ENCODE peak calls at places on chromosomes 5 and 9, in ten cellular contexts. One of them, this sample, is unnamed.

GRCh38 chr5:171313481-171314206 is 4.6 kb downstream of the TLX3 start:
- DNase-seq in epithelial cell of prostate: no peak
- DNase-seq in NCI-H226: no peak
- DNase-seq in stimulated activated CD4-positive, alpha-beta T cell treated with anti-CD3 and anti-CD28 coated beads, Interleukin-4, amount 100 ng/mL, for 4 hours: no peak
- DNase-seq in activated naive CD8-positive, alpha-beta T cell treated with anti-CD3 and anti-CD28 coated beads, Interleukin-2, amount 50 U/mL, for 24 hours: no peak
- DNase-seq in stimulated activated CD8-positive, alpha-beta memory T cell treated with anti-CD3 and anti-CD28 coated beads, Interleukin-12 subunit alpha, Interleukin-12 subunit beta, amount 100 ng/mL, for 4 hours: no peak
- DNase-seq in central memory CD4-positive, alpha-beta T cell: no peak
- DNase-seq in Karpas-422: no peak
- DNase-seq in GM10248: no peak
- DNase-seq in GM04503: no peak
- DNase-seq in this sample: no peak

GRCh38 chr9:137237759-137238726 is 3.0 kb upstream of the TUBB4B start:
- DNase-seq in NCI-H226: no peak
- DNase-seq in central memory CD4-positive, alpha-beta T cell: no peak
- DNase-seq in activated naive CD8-positive, alpha-beta T cell treated with anti-CD3 and anti-CD28 coated beads, Interleukin-2, amount 50 U/mL, for 24 hours: no peak
- DNase-seq in stimulated activated CD4-positive, alpha-beta T cell treated with anti-CD3 and anti-CD28 coated beads, Interleukin-4, amount 100 ng/mL, for 4 hours: no peak
- DNase-seq in stimulated activated CD8-positive, alpha-beta memory T cell treated with anti-CD3 and anti-CD28 coated beads, Interleukin-12 subunit alpha, Interleukin-12 subunit beta, amount 100 ng/mL, for 4 hours: no peak
- DNase-seq in GM04503: no peak
- DNase-seq in GM10248: no peak
- DNase-seq in epithelial cell of prostate: no peak
- DNase-seq in Karpas-422: no peak
- DNase-seq in this sample: no peak

GRCh38 chr5:150514708-150515211 is 6.8 kb downstream of the NDST1 start:
- DNase-seq in Karpas-422: no peak
- DNase-seq in GM10248: no peak
- DNase-seq in stimulated activated CD4-positive, alpha-beta T cell treated with anti-CD3 and anti-CD28 coated beads, Interleukin-4, amount 100 ng/mL, for 4 hours: no peak
- DNase-seq in stimulated activated CD8-positive, alpha-beta memory T cell treated with anti-CD3 and anti-CD28 coated beads, Interleukin-12 subunit alpha, Interleukin-12 subunit beta, amount 100 ng/mL, for 4 hours: no peak
- DNase-seq in central memory CD4-positive, alpha-beta T cell: no peak
- DNase-seq in NCI-H226: peak
- DNase-seq in GM04503: no peak
- DNase-seq in epithelial cell of prostate: no peak
- DNase-seq in activated naive CD8-positive, alpha-beta T cell treated with anti-CD3 and anti-CD28 coated beads, Interleukin-2, amount 50 U/mL, for 24 hours: no peak
- DNase-seq in this sample: no peak

GRCh38 chr5:132322266-132322665 is 28.1 kb downstream of the SLC22A4 start:
- DNase-seq in NCI-H226: no peak
- DNase-seq in GM10248: no peak
- DNase-seq in stimulated activated CD4-positive, alpha-beta T cell treated with anti-CD3 and anti-CD28 coated beads, Interleukin-4, amount 100 ng/mL, for 4 hours: no peak
- DNase-seq in stimulated activated CD8-positive, alpha-beta memory T cell treated with anti-CD3 and anti-CD28 coated beads, Interleukin-12 subunit alpha, Interleukin-12 subunit beta, amount 100 ng/mL, for 4 hours: no peak
- DNase-seq in epithelial cell of prostate: no peak
- DNase-seq in Karpas-422: no peak
- DNase-seq in GM04503: no peak
- DNase-seq in central memory CD4-positive, alpha-beta T cell: no peak
- DNase-seq in activated naive CD8-positive, alpha-beta T cell treated with anti-CD3 and anti-CD28 coated beads, Interleukin-2, amount 50 U/mL, for 24 hours: no peak
- DNase-seq in this sample: peak

GRCh38 chr9:78958887-78959286 is 612.9 kb upstream of the TLE4 start:
- DNase-seq in epithelial cell of prostate: no peak
- DNase-seq in Karpas-422: peak
- DNase-seq in stimulated activated CD8-positive, alpha-beta memory T cell treated with anti-CD3 and anti-CD28 coated beads, Interleukin-12 subunit alpha, Interleukin-12 subunit beta, amount 100 ng/mL, for 4 hours: no peak
- DNase-seq in central memory CD4-positive, alpha-beta T cell: no peak
- DNase-seq in GM10248: no peak
- DNase-seq in NCI-H226: no peak
- DNase-seq in GM04503: no peak
- DNase-seq in activated naive CD8-positive, alpha-beta T cell treated with anti-CD3 and anti-CD28 coated beads, Interleukin-2, amount 50 U/mL, for 24 hours: no peak
- DNase-seq in stimulated activated CD4-positive, alpha-beta T cell treated with anti-CD3 and anti-CD28 coated beads, Interleukin-4, amount 100 ng/mL, for 4 hours: no peak
- DNase-seq in this sample: no peak

GRCh38 chr5:75049581-75050274 is 2.6 kb downstream of the GCNT4 start:
- DNase-seq in Karpas-422: peak
- DNase-seq in GM04503: no peak
- DNase-seq in epithelial cell of prostate: no peak
- DNase-seq in central memory CD4-positive, alpha-beta T cell: peak
- DNase-seq in NCI-H226: peak
- DNase-seq in stimulated activated CD8-positive, alpha-beta memory T cell treated with anti-CD3 and anti-CD28 coated beads, Interleukin-12 subunit alpha, Interleukin-12 subunit beta, amount 100 ng/mL, for 4 hours: no peak
- DNase-seq in stimulated activated CD4-positive, alpha-beta T cell treated with anti-CD3 and anti-CD28 coated beads, Interleukin-4, amount 100 ng/mL, for 4 hours: peak
- DNase-seq in activated naive CD8-positive, alpha-beta T cell treated with anti-CD3 and anti-CD28 coated beads, Interleukin-2, amount 50 U/mL, for 24 hours: peak
- DNase-seq in GM10248: peak
- DNase-seq in this sample: peak

GRCh38 chr5:151298063-151298462 is 5.5 kb downstream of the SLC36A3 start:
- DNase-seq in epithelial cell of prostate: no peak
- DNase-seq in stimulated activated CD4-positive, alpha-beta T cell treated with anti-CD3 and anti-CD28 coated beads, Interleukin-4, amount 100 ng/mL, for 4 hours: no peak
- DNase-seq in activated naive CD8-positive, alpha-beta T cell treated with anti-CD3 and anti-CD28 coated beads, Interleukin-2, amount 50 U/mL, for 24 hours: no peak
- DNase-seq in Karpas-422: peak
- DNase-seq in NCI-H226: no peak
- DNase-seq in central memory CD4-positive, alpha-beta T cell: no peak
- DNase-seq in GM04503: peak
- DNase-seq in GM10248: no peak
- DNase-seq in stimulated activated CD8-positive, alpha-beta memory T cell treated with anti-CD3 and anti-CD28 coated beads, Interleukin-12 subunit alpha, Interleukin-12 subunit beta, amount 100 ng/mL, for 4 hours: no peak
- DNase-seq in this sample: peak

GRCh38 chr5:127671218-127671617 is 22.3 kb downstream of the CTXN3 start:
- DNase-seq in Karpas-422: no peak
- DNase-seq in GM10248: no peak
- DNase-seq in epithelial cell of prostate: no peak
- DNase-seq in stimulated activated CD8-positive, alpha-beta memory T cell treated with anti-CD3 and anti-CD28 coated beads, Interleukin-12 subunit alpha, Interleukin-12 subunit beta, amount 100 ng/mL, for 4 hours: no peak
- DNase-seq in stimulated activated CD4-positive, alpha-beta T cell treated with anti-CD3 and anti-CD28 coated beads, Interleukin-4, amount 100 ng/mL, for 4 hours: no peak
- DNase-seq in NCI-H226: peak
- DNase-seq in central memory CD4-positive, alpha-beta T cell: no peak
- DNase-seq in activated naive CD8-positive, alpha-beta T cell treated with anti-CD3 and anti-CD28 coated beads, Interleukin-2, amount 50 U/mL, for 24 hours: no peak
- DNase-seq in GM04503: no peak
- DNase-seq in this sample: no peak

GRCh38 chr5:30050056-30050815 is 1143.2 kb upstream of the CDH6 start:
- DNase-seq in epithelial cell of prostate: no peak
- DNase-seq in GM04503: no peak
- DNase-seq in Karpas-422: no peak
- DNase-seq in stimulated activated CD8-positive, alpha-beta memory T cell treated with anti-CD3 and anti-CD28 coated beads, Interleukin-12 subunit alpha, Interleukin-12 subunit beta, amount 100 ng/mL, for 4 hours: no peak
- DNase-seq in central memory CD4-positive, alpha-beta T cell: no peak
- DNase-seq in GM10248: no peak
- DNase-seq in NCI-H226: no peak
- DNase-seq in stimulated activated CD4-positive, alpha-beta T cell treated with anti-CD3 and anti-CD28 coated beads, Interleukin-4, amount 100 ng/mL, for 4 hours: no peak
- DNase-seq in activated naive CD8-positive, alpha-beta T cell treated with anti-CD3 and anti-CD28 coated beads, Interleukin-2, amount 50 U/mL, for 24 hours: no peak
- DNase-seq in this sample: no peak

GRCh38 chr5:54514269-54514668 is 3.3 kb upstream of the SNX18 start:
- DNase-seq in Karpas-422: no peak
- DNase-seq in stimulated activated CD8-positive, alpha-beta memory T cell treated with anti-CD3 and anti-CD28 coated beads, Interleukin-12 subunit alpha, Interleukin-12 subunit beta, amount 100 ng/mL, for 4 hours: no peak
- DNase-seq in central memory CD4-positive, alpha-beta T cell: no peak
- DNase-seq in NCI-H226: no peak
- DNase-seq in GM04503: no peak
- DNase-seq in stimulated activated CD4-positive, alpha-beta T cell treated with anti-CD3 and anti-CD28 coated beads, Interleukin-4, amount 100 ng/mL, for 4 hours: no peak
- DNase-seq in GM10248: no peak
- DNase-seq in epithelial cell of prostate: no peak
- DNase-seq in activated naive CD8-positive, alpha-beta T cell treated with anti-CD3 and anti-CD28 coated beads, Interleukin-2, amount 50 U/mL, for 24 hours: no peak
- DNase-seq in this sample: no peak

GRCh38 chr5:174910245-174910737 is 185.9 kb downstream of the MSX2 start:
- DNase-seq in NCI-H226: no peak
- DNase-seq in central memory CD4-positive, alpha-beta T cell: peak
- DNase-seq in activated naive CD8-positive, alpha-beta T cell treated with anti-CD3 and anti-CD28 coated beads, Interleukin-2, amount 50 U/mL, for 24 hours: peak
- DNase-seq in stimulated activated CD4-positive, alpha-beta T cell treated with anti-CD3 and anti-CD28 coated beads, Interleukin-4, amount 100 ng/mL, for 4 hours: peak
- DNase-seq in GM10248: peak
- DNase-seq in GM04503: no peak
- DNase-seq in stimulated activated CD8-positive, alpha-beta memory T cell treated with anti-CD3 and anti-CD28 coated beads, Interleukin-12 subunit alpha, Interleukin-12 subunit beta, amount 100 ng/mL, for 4 hours: no peak
- DNase-seq in epithelial cell of prostate: no peak
- DNase-seq in Karpas-422: peak
- DNase-seq in this sample: peak

GRCh38 chr9:100419166-100419565 is 7.8 kb upstream of the MSANTD3 start:
- DNase-seq in GM10248: no peak
- DNase-seq in activated naive CD8-positive, alpha-beta T cell treated with anti-CD3 and anti-CD28 coated beads, Interleukin-2, amount 50 U/mL, for 24 hours: no peak
- DNase-seq in Karpas-422: no peak
- DNase-seq in central memory CD4-positive, alpha-beta T cell: no peak
- DNase-seq in stimulated activated CD8-positive, alpha-beta memory T cell treated with anti-CD3 and anti-CD28 coated beads, Interleukin-12 subunit alpha, Interleukin-12 subunit beta, amount 100 ng/mL, for 4 hours: no peak
- DNase-seq in epithelial cell of prostate: no peak
- DNase-seq in GM04503: no peak
- DNase-seq in stimulated activated CD4-positive, alpha-beta T cell treated with anti-CD3 and anti-CD28 coated beads, Interleukin-4, amount 100 ng/mL, for 4 hours: no peak
- DNase-seq in NCI-H226: no peak
- DNase-seq in this sample: no peak

GRCh38 chr9:78533500-78533899 is 236.6 kb downstream of the PSAT1 start:
- DNase-seq in activated naive CD8-positive, alpha-beta T cell treated with anti-CD3 and anti-CD28 coated beads, Interleukin-2, amount 50 U/mL, for 24 hours: no peak
- DNase-seq in GM04503: no peak
- DNase-seq in epithelial cell of prostate: no peak
- DNase-seq in stimulated activated CD4-positive, alpha-beta T cell treated with anti-CD3 and anti-CD28 coated beads, Interleukin-4, amount 100 ng/mL, for 4 hours: no peak
- DNase-seq in GM10248: no peak
- DNase-seq in stimulated activated CD8-positive, alpha-beta memory T cell treated with anti-CD3 and anti-CD28 coated beads, Interleukin-12 subunit alpha, Interleukin-12 subunit beta, amount 100 ng/mL, for 4 hours: no peak
- DNase-seq in central memory CD4-positive, alpha-beta T cell: no peak
- DNase-seq in NCI-H226: no peak
- DNase-seq in Karpas-422: no peak
- DNase-seq in this sample: no peak